ENCODE peak calls at places on chromosomes 5 and 9, in four cellular contexts. P is sigmoid colon, E is body of pancreas, V is brain microvascular endothelial cell. K is an unnamed sample.
A peak's percentile ranks its signal among the peaks of the same experiment; 100 is the strongest.

GRCh38 chr5:94276056-94276455 is 342.3 kb downstream of the KIAA0825 start:
- DNase-seq in P (no peak), E (no peak), V (no peak), K (no peak)

GRCh38 chr9:6759114-6759977 is 1.6 kb downstream of the KDM4C start:
- DNase-seq in P (no peak), E (peak; percentile 51), V (peak; percentile 74), K (no peak)

GRCh38 chr5:176527246-176528222 is 9.7 kb downstream of the RNF44 start:
- DNase-seq in P (no peak), E (no peak), V (no peak), K (no peak)

GRCh38 chr9:101566904-101567724 is 27.7 kb downstream of the PPP3R2 start:
- DNase-seq in P (no peak), E (peak; percentile 18), V (peak; percentile 71), K (no peak)

GRCh38 chr5:33372721-33373120 is 68.0 kb upstream of the TARS1 start:
- DNase-seq in P (no peak), E (no peak), V (no peak), K (no peak)

GRCh38 chr5:124342027-124342471 is 404.4 kb downstream of the ZNF608 start:
- DNase-seq in P (peak; percentile 62), E (peak; percentile 18), V (peak; percentile 34), K (no peak)

GRCh38 chr5:109922396-109922995 is 232.8 kb downstream of the MAN2A1 start:
- DNase-seq in P (no peak), E (no peak), V (no peak), K (no peak)

GRCh38 chr5:91742504-91742903 is 359.4 kb upstream of the ARRDC3 start:
- DNase-seq in P (no peak), E (no peak), V (no peak), K (no peak)

GRCh38 chr9:20358201-20358600 is 264.1 kb downstream of the MLLT3 start:
- DNase-seq in P (no peak), E (no peak), V (peak; percentile 42), K (no peak)

GRCh38 chr9:77981332-77981731 is 50.3 kb downstream of the GNAQ start:
- DNase-seq in P (no peak), E (peak; percentile 79), V (peak; percentile 59), K (no peak)

GRCh38 chr5:332843-333242 is 11.3 kb downstream of the AHRR start:
- DNase-seq in P (no peak), E (no peak), V (no peak), K (no peak)

GRCh38 chr5:138466058-138466899 is 1.0 kb downstream of the EGR1 start:
- DNase-seq in P (no peak), E (peak; percentile 84), V (no peak), K (no peak)

GRCh38 chr5:173757817-173758216 is 130.3 kb upstream of the CPEB4 start:
- DNase-seq in P (no peak), E (no peak), V (no peak), K (no peak)

GRCh38 chr5:128539038-128539429 is 989 bp upstream of the FBN2 start:
- DNase-seq in P (no peak), E (no peak), V (no peak), K (no peak)

GRCh38 chr5:139912804-139913203 is 117.2 kb downstream of the PSD2 start:
- DNase-seq in P (peak; percentile 45), E (peak; percentile 86), V (no peak), K (no peak)

GRCh38 chr9:96135071-96135825 is 166.7 kb downstream of the HSD17B3 start:
- DNase-seq in P (peak; percentile 24), E (no peak), V (no peak), K (no peak)

GRCh38 chr9:89390068-89390555 is 71.8 kb downstream of the SECISBP2 start:
- DNase-seq in P (no peak), E (no peak), V (no peak), K (no peak)

GRCh38 chr9:131087354-131087893 is 8.9 kb upstream of the AIF1L start:
- DNase-seq in P (no peak), E (no peak), V (no peak), K (no peak)

GRCh38 chr5:9356306-9356942 is 189.5 kb downstream of the SEMA5A start:
- DNase-seq in P (no peak), E (no peak), V (no peak), K (no peak)

GRCh38 chr9:121559183-121559582 is 59.5 kb upstream of the GGTA1 start:
- DNase-seq in P (no peak), E (no peak), V (peak; percentile 57), K (no peak)

GRCh38 chr9:2367970-2368369 is 253.6 kb upstream of the VLDLR start:
- DNase-seq in P (no peak), E (no peak), V (no peak), K (no peak)

GRCh38 chr9:33817327-33818166 is 587 bp downstream of the UBE2R2 start:
- DNase-seq in P (peak; percentile 83), E (peak; percentile 56), V (peak; percentile 70), K (peak; percentile 83)

GRCh38 chr9:114365194-114365593 is 22.6 kb downstream of the AKNA start:
- DNase-seq in P (no peak), E (no peak), V (no peak), K (no peak)
- H3K27ac ChIP-seq in P (no peak overlapping the region), E (peak overlapping the region; percentile 48), V (no peak overlapping the region), K (no peak overlapping the region)

DNA sequence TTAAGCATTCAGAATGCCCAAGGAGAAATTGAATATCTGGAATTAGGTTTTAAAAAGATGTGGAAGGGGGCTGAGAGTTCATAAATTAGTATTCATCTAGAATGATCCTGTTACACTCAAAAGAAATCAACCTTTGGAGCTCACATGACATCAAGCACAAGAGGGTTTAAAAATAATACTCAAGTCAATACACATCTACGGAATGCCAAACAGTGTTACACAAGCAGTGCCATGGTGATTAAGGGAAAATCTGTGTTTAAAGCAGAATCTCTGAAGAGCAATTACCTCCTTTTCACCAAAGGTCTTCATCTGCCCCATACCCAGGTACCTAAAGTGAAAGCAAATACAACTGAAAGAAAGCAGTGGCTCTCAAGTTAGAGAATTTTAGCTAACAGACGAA is 261.6 kb downstream of the NFIB start:
- DNase-seq in P (no peak), E (no peak), V (no peak), K (no peak)
- H3K4me3 ChIP-seq in P (no peak overlapping the region), E (no peak overlapping the region), V (no peak overlapping the region), K (peak overlapping the region; percentile 25)

GRCh38 chr9:84045481-84046097 is 65.0 kb downstream of the RMI1 start:
- DNase-seq in P (no peak), E (no peak), V (no peak), K (no peak)
- TF ChIP-seq CTCF in P (no peak), E (no peak), V (no peak), K (no peak)

DNA sequence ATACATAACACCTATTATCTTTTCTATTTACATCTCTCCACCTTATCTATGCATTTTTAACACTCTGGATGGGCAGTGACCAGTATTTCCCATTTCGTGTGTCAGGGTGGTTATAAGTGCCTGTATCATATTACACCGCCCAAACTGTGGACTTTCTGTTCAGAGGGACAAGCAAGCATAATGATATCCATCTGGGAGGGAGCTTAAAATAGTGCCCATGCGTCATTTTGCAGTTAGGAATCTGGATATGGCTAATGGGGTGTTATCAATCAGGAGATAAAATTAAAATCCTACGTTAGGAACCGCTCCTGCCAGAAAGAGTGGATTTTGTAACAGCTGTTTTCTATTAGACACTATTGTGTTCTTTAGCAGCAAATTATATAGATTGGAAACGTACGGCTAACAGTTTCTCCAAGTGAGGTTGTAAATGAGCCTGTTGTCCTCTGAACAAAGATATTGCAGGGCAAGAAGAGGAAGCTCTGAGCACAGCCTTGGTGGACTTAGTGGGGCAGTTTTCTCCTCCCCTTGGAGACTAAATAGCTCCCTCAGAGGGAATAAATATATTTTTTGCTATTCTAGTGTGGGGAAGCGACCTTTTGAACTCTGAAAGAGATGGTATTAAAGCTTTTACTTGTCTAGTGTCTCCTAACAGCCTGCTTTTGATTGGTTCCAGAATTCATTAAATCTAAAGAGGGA is 160.4 kb downstream of the SPATA31D1 start:
- DNase-seq in P (no peak), E (no peak), V (peak; percentile 67), K (no peak)
- H3K27ac ChIP-seq in P (no peak overlapping the region), E (no peak overlapping the region), V (peak overlapping the region; percentile 34), K (no peak overlapping the region)